ENCODE peak calls at places on chromosomes 3 and 15, in four cellular contexts. E, M, F and V are unnamed samples.

GRCh38 chr3:176395269-176395668 is 802.0 kb downstream of the TBL1XR1 start:
- DNase-seq in E (no peak), M (no peak), F (no peak), V (no peak)

GRCh38 chr15:39142500-39142899 is 438.4 kb upstream of the THBS1 start:
- DNase-seq in E (no peak), M (no peak), F (no peak), V (no peak)

GRCh38 chr3:54353547-54354339 is 231.4 kb downstream of the CACNA2D3 start:
- DNase-seq in E (no peak), M (no peak), F (no peak), V (no peak)

GRCh38 chr3:58998476-58999117 is 51.2 kb downstream of the CFAP20DC start:
- DNase-seq in E (peak; percentile 87), M (no peak), F (no peak), V (peak; percentile 99)

GRCh38 chr15:43524254-43524847 is 6.9 kb downstream of the MAP1A start:
- DNase-seq in E (no peak), M (peak; percentile 75), F (no peak), V (no peak)

GRCh38 chr15:51100785-51101489 is 6.2 kb upstream of the TNFAIP8L3 start:
- DNase-seq in E (no peak), M (no peak), F (no peak), V (no peak)

GRCh38 chr3:43031490-43032216 is 52.5 kb downstream of the GASK1A start:
- DNase-seq in E (no peak), M (no peak), F (no peak), V (peak; percentile 37)

GRCh38 chr3:161035711-161036110 is 69.4 kb downstream of the B3GALNT1 start:
- DNase-seq in E (no peak), M (peak; percentile 19), F (no peak), V (peak; percentile 2)

GRCh38 chr3:170701696-170702678 is 116.1 kb upstream of the SLC7A14 start:
- DNase-seq in E (no peak), M (no peak), F (no peak), V (peak; percentile 20)

GRCh38 chr15:92418864-92419263 is 25.2 kb downstream of the ST8SIA2 start:
- DNase-seq in E (no peak), M (no peak), F (no peak), V (no peak)

GRCh38 chr15:25931846-25932245 is 68.7 kb upstream of the ATP10A start:
- DNase-seq in E (no peak), M (no peak), F (no peak), V (peak; percentile 35)

GRCh38 chr3:107369791-107370190 is 7.4 kb upstream of the CCDC54 start:
- DNase-seq in E (no peak), M (no peak), F (no peak), V (peak; percentile 17)

GRCh38 chr15:52738311-52738710 is 51.8 kb downstream of the ONECUT1 start:
- DNase-seq in E (no peak), M (no peak), F (no peak), V (peak; percentile 33)

GRCh38 chr3:139427283-139428060 is 38.0 kb upstream of the COPB2 start:
- DNase-seq in E (peak; percentile 60), M (peak; percentile 70), F (peak; percentile 88), V (peak; percentile 87)

GRCh38 chr3:145649368-145649887 is 511.6 kb downstream of the PLOD2 start:
- DNase-seq in E (no peak), M (no peak), F (no peak), V (no peak)

GRCh38 chr3:26621891-26622633 is 510 bp upstream of the LRRC3B start:
- DNase-seq in E (no peak), M (no peak), F (peak; percentile 36), V (no peak)

GRCh38 chr3:27685474-27685873 is 36.6 kb downstream of the EOMES start:
- DNase-seq in E (no peak), M (no peak), F (no peak), V (no peak)

GRCh38 chr15:77516076-77516475 is 95.4 kb downstream of the HMG20A start:
- DNase-seq in E (no peak), M (no peak), F (no peak), V (peak; percentile 63)
- TF ChIP-seq EZH2phosphoT487 in E (no peak), M (no peak), F (no peak), V (no peak)

GRCh38 chr15:64847876-64848716 is 6.4 kb downstream of the PLEKHO2 start:
- DNase-seq in E (no peak), M (no peak), F (peak; percentile 1), V (no peak)
- H3K4me1 ChIP-seq in E (no peaks in the 10 kb centered on the region), M (peaks cover 45% of the 10 kb centered on the region), F (peaks cover 22% of the 10 kb centered on the region), V (peaks cover 46% of the 10 kb centered on the region)

DNA sequence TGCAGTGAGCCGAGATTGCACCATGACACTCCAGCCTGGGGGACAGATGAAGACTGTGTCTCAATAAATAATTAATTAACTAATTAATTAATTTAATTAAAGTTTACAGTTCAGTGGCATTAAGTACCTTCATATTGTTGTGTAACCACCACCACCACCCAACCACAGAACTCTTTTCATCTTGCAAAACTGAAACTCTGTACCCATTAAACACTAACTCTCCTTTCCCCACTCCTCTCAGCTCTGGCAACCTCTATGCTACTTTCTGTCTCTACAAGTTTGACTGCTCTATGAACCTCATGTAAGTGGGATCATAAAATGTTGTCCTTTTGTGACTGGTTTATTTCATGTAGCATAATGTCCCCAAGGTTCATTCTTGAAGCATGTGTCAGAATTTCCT is 259.3 kb upstream of the MDFIC2 start:
- DNase-seq in E (no peak), M (no peak), F (no peak), V (no peak)
- H2AFZ ChIP-seq in E (no peak overlapping the region), M (no peak overlapping the region), F (no peak overlapping the region), V (no peak overlapping the region)

GRCh38 chr3:53039376-53039752 is 6.5 kb downstream of the SFMBT1 start:
- DNase-seq in E (no peak), M (no peak), F (no peak), V (no peak)
- TF ChIP-seq EZH2phosphoT487 in E (no peak), M (no peak), F (no peak), V (no peak)

DNA sequence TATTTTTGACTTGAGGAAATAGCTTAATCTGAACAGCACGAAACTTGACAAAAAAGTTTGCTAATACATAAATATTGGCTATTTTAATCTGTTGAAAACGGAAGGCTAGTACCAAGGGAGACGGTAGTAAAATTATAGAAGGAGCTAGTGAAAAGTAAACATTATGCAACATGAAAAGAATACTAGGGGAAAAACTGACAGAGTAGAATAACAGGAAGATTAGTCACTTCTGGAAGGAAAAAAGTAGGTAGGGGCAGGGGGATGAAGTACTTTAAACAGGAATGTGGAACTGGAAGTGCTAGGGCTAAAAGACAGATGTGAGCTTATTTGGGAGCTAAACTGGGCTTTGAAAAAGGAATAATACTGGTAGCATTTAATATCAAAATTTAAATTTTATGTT is 60.1 kb downstream of the MBNL1 start:
- DNase-seq in E (peak; percentile 70), M (no peak), F (no peak), V (peak; percentile 89)
- H3K4me1 ChIP-seq in E (peaks cover 50% of the 10 kb centered on the region), M (peaks cover 1% of the 10 kb centered on the region), F (no peaks in the 10 kb centered on the region), V (peaks cover 49% of the 10 kb centered on the region)

DNA sequence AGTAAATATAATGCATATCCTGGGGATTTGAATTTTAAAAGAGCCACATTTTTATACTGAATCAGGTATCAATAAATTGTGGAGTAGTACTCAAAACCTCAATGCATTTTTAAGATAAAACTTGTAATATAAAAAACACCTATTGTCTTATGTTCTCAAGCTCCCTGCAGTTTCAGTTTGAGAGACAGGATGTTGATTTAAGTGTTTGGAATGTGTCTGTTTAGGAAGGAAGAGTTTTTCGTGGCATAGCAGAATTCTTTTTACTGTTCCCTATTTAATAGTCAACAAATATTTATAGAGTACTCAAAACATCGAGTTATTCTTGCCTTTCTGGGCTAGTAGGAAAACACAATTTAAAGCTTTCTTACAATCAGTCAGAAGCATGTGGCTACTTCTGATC is 146.1 kb upstream of the BCHE start:
- DNase-seq in E (no peak), M (no peak), F (no peak), V (no peak)
- H2AFZ ChIP-seq in E (no peak overlapping the region), M (no peak overlapping the region), F (no peak overlapping the region), V (no peak overlapping the region)

DNA sequence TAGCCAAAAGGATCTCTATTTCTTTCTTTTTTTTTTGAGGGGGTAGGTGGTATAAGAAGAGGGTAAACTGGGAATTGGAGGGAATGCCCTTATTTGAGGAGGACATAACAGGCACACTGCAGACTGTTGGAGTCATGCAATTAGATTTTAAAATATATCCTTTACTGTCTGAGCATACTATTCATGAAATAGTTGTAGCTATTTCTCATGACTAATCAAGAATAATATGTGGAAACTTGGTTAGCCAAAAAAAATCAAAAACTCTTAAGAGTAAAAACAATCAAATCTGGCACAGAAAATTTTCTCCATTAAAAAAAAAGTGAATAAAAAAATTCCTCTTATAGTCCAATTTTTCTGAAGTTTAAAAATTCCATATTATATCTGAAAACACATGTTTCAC is 174.9 kb downstream of the SCAPER start:
- DNase-seq in E (no peak), M (no peak), F (no peak), V (peak; percentile 54)
- TF ChIP-seq EZH2phosphoT487 in E (no peak), M (no peak), F (no peak), V (no peak)